ENCODE peak calls at places on chromosome 17, in seven cellular contexts. U, G, A, T, E, J and V are unnamed samples.

GRCh38 chr17:66676421-66676820 is 158.5 kb upstream of the CACNG5 start:
- DNase-seq in T (no peak), U (no peak), E (no peak), J (peak), A (no peak), G (no peak), V (peak)

GRCh38 chr17:32007463-32008298 is 498 bp downstream of the LRRC37B start:
- DNase-seq in E (peak), G (peak), T (peak), U (peak), J (peak), A (peak), V (peak)

GRCh38 chr17:82160081-82160480 is 52.6 kb downstream of the CCDC57 start:
- DNase-seq in U (no peak), A (no peak), J (peak), G (no peak), E (no peak), T (no peak), V (no peak)

GRCh38 chr17:22490399-22490798 is 798.1 kb downstream of the KCNJ18 start:
- DNase-seq in T (no peak), G (no peak), E (no peak), U (no peak), J (no peak), A (no peak), V (no peak)

GRCh38 chr17:64423881-64424280 is 25.0 kb upstream of the MILR1 start:
- DNase-seq in A (no peak), T (no peak), U (no peak), E (no peak), G (no peak), J (no peak), V (no peak)

GRCh38 chr17:63291243-63291642 is 154.9 kb downstream of the CYB561 start:
- DNase-seq in J (no peak), A (no peak), E (no peak), U (no peak), G (no peak), T (no peak), V (no peak)

GRCh38 chr17:77456951-77457548 is 316.3 kb downstream of the SEC14L1 start:
- DNase-seq in A (no peak), G (no peak), E (no peak), J (no peak), T (no peak), U (no peak), V (no peak)

GRCh38 chr17:79452706-79453105 is 158.1 kb downstream of the RBFOX3 start:
- DNase-seq in U (no peak), G (no peak), E (no peak), T (no peak), J (no peak), A (no peak), V (no peak)

GRCh38 chr17:42783778-42784138 is 3.3 kb downstream of the WNK4 start:
- DNase-seq in E (no peak), J (no peak), G (no peak), U (no peak), A (no peak), T (no peak), V (no peak)

GRCh38 chr17:19410875-19411291 is at the start of gene RNF112:
- DNase-seq in J (no peak), E (no peak), T (peak), A (no peak), U (no peak), G (no peak), V (no peak)

GRCh38 chr17:10984163-10984562 is 146.3 kb upstream of the PIRT start:
- DNase-seq in G (no peak), U (no peak), T (no peak), E (no peak), A (no peak), J (no peak), V (no peak)

GRCh38 chr17:82791532-82791931 is 39.7 kb downstream of the TBCD start:
- DNase-seq in A (peak), J (no peak), T (peak), E (no peak), G (no peak), U (no peak), V (no peak)

GRCh38 chr17:77772461-77772897 is 186.0 kb upstream of the TNRC6C start:
- DNase-seq in G (peak), T (peak), J (no peak), E (peak), U (peak), A (no peak), V (peak)

GRCh38 chr17:45948881-45949624 is 50.0 kb upstream of the STH start:
- DNase-seq in A (peak), G (peak), J (peak), E (peak), U (peak), T (peak), V (peak)

GRCh38 chr17:82985973-82986372 is 93.4 kb upstream of the METRNL start:
- DNase-seq in E (peak), A (no peak), G (no peak), T (peak), J (no peak), U (peak), V (peak)

GRCh38 chr17:32361270-32361669 is 11.3 kb downstream of the ZNF207 start:
- DNase-seq in T (no peak), A (no peak), U (no peak), J (no peak), G (no peak), E (no peak), V (no peak)